ENCODE peak calls at places on chromosome 4, in four cellular contexts. One of them, this sample, is unnamed.

GRCh38 chr4:175998782-175999181 is 66.9 kb upstream of the WDR17 start:
- DNase-seq in H1: peak
- DNase-seq in GM12878: no peak
- DNase-seq in HepG2: no peak
- DNase-seq in this sample: no peak

GRCh38 chr4:166121897-166122296 is 248.9 kb downstream of the TLL1 start:
- DNase-seq in H1: no peak
- DNase-seq in GM12878: no peak
- DNase-seq in HepG2: no peak
- DNase-seq in this sample: no peak

GRCh38 chr4:77052352-77052751 is 23.4 kb downstream of the CCNI start:
- DNase-seq in H1: no peak
- DNase-seq in GM12878: no peak
- DNase-seq in HepG2: peak
- DNase-seq in this sample: peak

GRCh38 chr4:170827562-170828260 is 738.0 kb upstream of the AADAT start:
- DNase-seq in H1: no peak
- DNase-seq in GM12878: no peak
- DNase-seq in HepG2: no peak
- DNase-seq in this sample: no peak

GRCh38 chr4:123232439-123232838 is 164.2 kb upstream of the SPRY1 start:
- DNase-seq in H1: no peak
- DNase-seq in GM12878: no peak
- DNase-seq in HepG2: no peak
- DNase-seq in this sample: no peak

GRCh38 chr4:140256335-140256734 is 102.4 kb upstream of the MAML3 start:
- DNase-seq in H1: no peak
- DNase-seq in GM12878: no peak
- DNase-seq in HepG2: peak
- DNase-seq in this sample: peak

GRCh38 chr4:185263419-185263818 is 54.0 kb downstream of the SNX25 start:
- DNase-seq in H1: no peak
- DNase-seq in GM12878: no peak
- DNase-seq in HepG2: no peak
- DNase-seq in this sample: no peak

GRCh38 chr4:98482847-98483806 is 175.3 kb downstream of the TSPAN5 start:
- DNase-seq in H1: no peak
- DNase-seq in GM12878: peak
- DNase-seq in HepG2: peak
- DNase-seq in this sample: no peak

GRCh38 chr4:94892051-94892450 is 134.3 kb downstream of the BMPR1B start:
- DNase-seq in H1: no peak
- DNase-seq in GM12878: no peak
- DNase-seq in HepG2: no peak
- DNase-seq in this sample: no peak

GRCh38 chr4:19135886-19136633 is 1114.5 kb upstream of the LCORL start:
- DNase-seq in H1: no peak
- DNase-seq in GM12878: no peak
- DNase-seq in HepG2: no peak
- DNase-seq in this sample: no peak
- TF ChIP-seq HDAC2 in H1: no peak
- TF ChIP-seq HDAC2 in GM12878: no peak
- TF ChIP-seq HDAC2 in HepG2: no peak
- TF ChIP-seq HDAC2 in this sample: no peak

DNA sequence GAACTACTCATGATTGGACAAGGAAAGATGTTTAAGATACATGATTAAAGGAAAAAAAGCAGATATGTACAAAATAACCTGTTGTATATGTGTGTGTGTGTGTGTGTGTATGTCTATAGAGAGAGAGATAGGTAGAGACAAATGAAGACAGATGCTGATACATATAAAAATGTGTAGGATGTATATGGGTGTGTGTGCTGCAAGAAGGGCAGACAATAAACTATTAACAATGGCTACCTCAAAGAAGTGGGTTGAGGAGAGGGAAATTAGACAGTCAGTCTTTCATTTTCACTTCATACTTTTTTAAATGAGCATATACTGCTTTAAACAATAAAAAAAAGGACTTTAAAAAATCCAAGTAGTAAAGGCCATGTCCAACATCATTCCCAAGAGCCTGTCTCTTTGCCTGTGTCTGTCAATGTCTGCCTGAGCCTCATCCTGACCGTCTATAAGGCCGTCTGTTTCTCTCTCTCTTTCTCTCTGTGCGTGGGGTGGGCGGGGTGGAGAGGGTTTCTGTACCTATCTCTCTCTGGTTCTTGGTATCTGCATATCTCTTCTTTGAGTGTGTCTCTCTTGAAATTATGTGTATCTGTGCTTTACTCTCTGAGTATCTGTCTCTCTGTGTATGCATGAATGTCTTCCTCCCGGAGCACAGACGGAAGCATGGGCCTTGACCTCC is 62.8 kb downstream of the LRBA start:
- DNase-seq in H1: no peak
- DNase-seq in GM12878: no peak
- DNase-seq in HepG2: no peak
- DNase-seq in this sample: peak
- TF ChIP-seq BRCA1 in H1: no peak
- TF ChIP-seq BRCA1 in GM12878: no peak
- TF ChIP-seq BRCA1 in HepG2: no peak
- TF ChIP-seq BRCA1 in this sample: no peak

DNA sequence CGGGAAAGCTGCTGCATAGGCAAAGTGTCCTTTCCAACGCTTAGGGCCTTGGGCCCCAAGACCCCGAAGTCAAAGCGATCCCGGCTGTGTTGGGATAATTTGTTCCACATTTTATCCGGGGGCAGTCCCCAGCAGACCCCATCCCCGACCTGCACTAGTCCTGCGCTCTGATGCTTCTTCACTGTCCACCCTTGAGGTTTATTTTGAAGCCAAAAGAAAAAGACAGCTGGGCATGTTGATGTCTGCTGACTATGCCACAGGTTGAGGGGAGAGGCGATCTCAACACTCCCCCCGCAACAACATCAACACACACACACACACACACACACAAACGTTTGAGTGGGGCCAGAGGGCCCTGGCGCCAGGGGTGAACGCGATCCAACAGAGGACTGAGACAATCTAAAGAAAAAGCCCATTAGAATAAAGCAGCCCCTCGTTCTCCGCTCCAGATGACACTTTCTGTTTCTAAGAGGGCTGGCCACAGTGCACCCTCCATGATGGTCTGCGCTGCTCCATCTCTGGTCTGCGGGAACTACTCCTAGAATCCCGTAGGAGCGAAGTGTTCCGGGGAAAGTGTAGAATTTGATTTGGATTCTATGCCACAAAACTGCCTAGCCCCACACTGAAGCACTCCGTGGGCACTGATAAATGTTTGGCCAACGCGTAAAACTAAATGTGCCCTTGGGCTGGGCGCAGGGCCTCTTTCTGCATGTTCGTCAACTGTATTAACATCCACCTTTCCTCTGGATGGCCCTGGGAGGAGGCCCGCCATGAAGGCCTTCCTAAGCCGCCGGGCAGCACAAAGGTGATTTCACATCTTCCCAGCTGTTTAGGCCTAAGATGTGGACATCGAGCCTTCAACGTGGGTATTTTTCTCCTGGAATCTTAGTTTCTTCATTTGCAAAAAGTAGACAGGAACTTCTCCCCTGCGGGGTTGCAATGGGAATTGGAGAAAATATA is 2.4 kb downstream of the MSX1 start:
- DNase-seq in H1: no peak
- DNase-seq in GM12878: no peak
- DNase-seq in HepG2: no peak
- DNase-seq in this sample: no peak
- TF ChIP-seq HDAC2 in H1: no peak
- TF ChIP-seq HDAC2 in GM12878: no peak
- TF ChIP-seq HDAC2 in HepG2: no peak
- TF ChIP-seq HDAC2 in this sample: no peak

GRCh38 chr4:111648056-111648455 is 497.2 kb upstream of the FAM241A start:
- DNase-seq in H1: no peak
- DNase-seq in GM12878: no peak
- DNase-seq in HepG2: no peak
- DNase-seq in this sample: no peak

GRCh38 chr4:111652206-111652605 is 493.0 kb upstream of the FAM241A start:
- DNase-seq in H1: no peak
- DNase-seq in GM12878: no peak
- DNase-seq in HepG2: no peak
- DNase-seq in this sample: no peak

GRCh38 chr4:111650553-111651183 is 494.6 kb upstream of the FAM241A start:
- DNase-seq in H1: no peak
- DNase-seq in GM12878: no peak
- DNase-seq in HepG2: no peak
- DNase-seq in this sample: no peak

GRCh38 chr4:111649308-111649707 is 495.9 kb upstream of the FAM241A start:
- DNase-seq in H1: no peak
- DNase-seq in GM12878: no peak
- DNase-seq in HepG2: no peak
- DNase-seq in this sample: no peak

GRCh38 chr4:111650146-111650545 is 495.1 kb upstream of the FAM241A start:
- DNase-seq in H1: no peak
- DNase-seq in GM12878: no peak
- DNase-seq in HepG2: no peak
- DNase-seq in this sample: no peak
- TF ChIP-seq BRCA1 in H1: no peak
- TF ChIP-seq BRCA1 in GM12878: no peak
- TF ChIP-seq BRCA1 in HepG2: no peak
- TF ChIP-seq BRCA1 in this sample: no peak

DNA sequence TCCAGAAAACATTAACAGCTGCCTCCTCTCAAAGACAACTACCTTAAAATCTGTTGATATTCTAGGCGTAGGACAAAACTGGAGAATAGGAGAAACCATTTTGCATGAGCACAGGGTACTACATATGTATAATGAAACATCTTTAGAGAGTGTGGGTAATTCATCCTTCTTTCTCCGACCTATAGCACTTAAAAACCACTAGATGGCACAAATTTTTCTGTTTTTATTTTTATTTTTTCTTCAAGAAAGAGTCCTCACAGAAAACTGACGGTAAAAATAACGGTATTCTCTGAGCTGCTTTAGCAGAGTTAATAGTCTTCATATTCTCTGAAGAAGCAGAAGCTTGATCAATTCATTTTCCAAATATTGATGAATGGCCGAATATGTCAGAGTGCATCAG is 14.6 kb downstream of the SMIM31 start:
- DNase-seq in H1: no peak
- DNase-seq in GM12878: no peak
- DNase-seq in HepG2: no peak
- DNase-seq in this sample: no peak
- TF ChIP-seq HDAC2 in H1: no peak
- TF ChIP-seq HDAC2 in GM12878: no peak
- TF ChIP-seq HDAC2 in HepG2: no peak
- TF ChIP-seq HDAC2 in this sample: no peak

DNA sequence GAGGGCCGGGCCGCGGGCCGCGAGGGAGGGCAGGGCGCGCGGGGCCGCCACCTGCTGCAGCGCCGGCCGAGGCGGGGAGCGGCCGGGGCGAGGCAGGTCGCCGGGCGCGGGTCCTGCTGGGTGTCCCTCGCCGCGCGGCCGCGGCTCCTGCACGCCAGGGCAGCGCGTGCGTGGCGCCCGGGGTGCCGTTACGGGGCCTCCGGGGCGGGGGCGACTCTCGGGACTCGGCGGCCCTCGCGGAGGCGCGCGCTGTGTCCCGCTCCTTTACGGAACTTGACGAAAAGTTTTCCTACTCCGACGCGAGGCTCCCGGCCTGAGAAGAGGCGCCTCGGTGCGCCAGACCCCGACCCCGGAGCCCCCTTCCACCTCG is 329 bp downstream of the TBC1D14 start:
- DNase-seq in H1: no peak
- DNase-seq in GM12878: no peak
- DNase-seq in HepG2: no peak
- DNase-seq in this sample: no peak
- TF ChIP-seq BRCA1 in H1: no peak
- TF ChIP-seq BRCA1 in GM12878: no peak
- TF ChIP-seq BRCA1 in HepG2: no peak
- TF ChIP-seq BRCA1 in this sample: no peak

GRCh38 chr4:47531241-47531953 is 46.3 kb downstream of the ATP10D start:
- DNase-seq in H1: no peak
- DNase-seq in GM12878: peak
- DNase-seq in HepG2: peak
- DNase-seq in this sample: no peak
- TF ChIP-seq HDAC2 in H1: no peak
- TF ChIP-seq HDAC2 in GM12878: no peak
- TF ChIP-seq HDAC2 in HepG2: no peak
- TF ChIP-seq HDAC2 in this sample: no peak

GRCh38 chr4:73780834-73781233 is 40.5 kb downstream of the CXCL8 start:
- DNase-seq in H1: no peak
- DNase-seq in GM12878: no peak
- DNase-seq in HepG2: no peak
- DNase-seq in this sample: no peak

GRCh38 chr4:73780243-73780642 is 39.9 kb downstream of the CXCL8 start:
- DNase-seq in H1: no peak
- DNase-seq in GM12878: no peak
- DNase-seq in HepG2: no peak
- DNase-seq in this sample: no peak

GRCh38 chr4:73772353-73772752 is 32.0 kb downstream of the CXCL8 start:
- DNase-seq in H1: no peak
- DNase-seq in GM12878: no peak
- DNase-seq in HepG2: no peak
- DNase-seq in this sample: no peak

GRCh38 chr4:73777612-73778011 is 37.2 kb downstream of the CXCL8 start:
- DNase-seq in H1: no peak
- DNase-seq in GM12878: no peak
- DNase-seq in HepG2: no peak
- DNase-seq in this sample: no peak

GRCh38 chr4:73776363-73776762 is 36.0 kb downstream of the CXCL8 start:
- DNase-seq in H1: no peak
- DNase-seq in GM12878: no peak
- DNase-seq in HepG2: peak
- DNase-seq in this sample: no peak
- TF ChIP-seq BRCA1 in H1: no peak
- TF ChIP-seq BRCA1 in GM12878: no peak
- TF ChIP-seq BRCA1 in HepG2: no peak
- TF ChIP-seq BRCA1 in this sample: no peak

GRCh38 chr4:52957791-52958190 is 95.7 kb downstream of the RASL11B start:
- DNase-seq in H1: no peak
- DNase-seq in GM12878: no peak
- DNase-seq in HepG2: no peak
- DNase-seq in this sample: no peak
- TF ChIP-seq HDAC2 in H1: no peak
- TF ChIP-seq HDAC2 in GM12878: no peak
- TF ChIP-seq HDAC2 in HepG2: no peak
- TF ChIP-seq HDAC2 in this sample: no peak

DNA sequence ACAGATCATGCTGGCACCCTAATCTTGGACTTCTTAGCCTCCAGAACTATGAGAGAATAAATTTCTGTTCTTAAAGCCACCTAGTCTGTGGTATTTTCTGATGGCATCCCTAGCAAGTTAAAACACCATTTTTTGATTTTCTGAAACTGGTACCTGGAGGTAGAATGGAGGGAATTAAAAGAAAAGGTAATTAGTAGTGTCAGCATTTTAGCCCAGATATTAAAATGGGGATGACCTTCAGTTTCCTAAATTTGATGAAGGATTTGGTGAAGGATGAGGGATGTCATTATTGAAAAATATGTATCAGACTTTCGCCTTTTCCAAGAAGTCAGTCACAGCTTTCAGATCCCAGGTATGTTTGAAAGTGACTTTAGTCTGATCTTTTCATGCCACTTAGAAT is 169.2 kb downstream of the SLIT2 start:
- DNase-seq in H1: no peak
- DNase-seq in GM12878: no peak
- DNase-seq in HepG2: no peak
- DNase-seq in this sample: no peak
- TF ChIP-seq BRCA1 in H1: no peak
- TF ChIP-seq BRCA1 in GM12878: no peak
- TF ChIP-seq BRCA1 in HepG2: no peak
- TF ChIP-seq BRCA1 in this sample: no peak

This sample was measured in K562.